ENCODE peak calls at places on chromosomes 7 and 10, in five cellular contexts. C is renal cortical epithelial cell; U is central memory CD4-positive, alpha-beta T cell; G is KBM-7; P is substantia nigra. B is an unnamed sample.

GRCh38 chr7:121369462-121369861 is 26.6 kb downstream of the FAM3C start:
- DNase-seq in U (no peak), P (no peak), C (peak; percentile 56), G (no peak), B (no peak)

GRCh38 chr10:74050653-74051052 is 52.7 kb downstream of the VCL start:
- DNase-seq in C (no peak), U (no peak), P (no peak), G (no peak), B (no peak)

GRCh38 chr10:49534670-49535381 is 4.1 kb downstream of the ERCC6 start:
- DNase-seq in G (no peak), P (no peak), U (no peak), C (peak; percentile 7), B (no peak)

GRCh38 chr10:116770281-116770680 is 27.9 kb upstream of the HSPA12A start:
- DNase-seq in P (no peak), C (no peak), G (no peak), U (no peak), B (no peak)

GRCh38 chr10:77505431-77506334 is 131.9 kb downstream of the KCNMA1 start:
- DNase-seq in P (no peak), G (no peak), U (no peak), C (peak; percentile 96), B (no peak)

GRCh38 chr7:25469669-25470068 is 241.4 kb upstream of the NPVF start:
- DNase-seq in U (no peak), P (no peak), G (no peak), C (no peak), B (no peak)

GRCh38 chr7:22821702-22822485 is 755 bp downstream of the TOMM7 start:
- DNase-seq in P (no peak), C (peak; percentile 11), U (peak; percentile 1), G (peak; percentile 35), B (no peak)

GRCh38 chr7:70668606-70669358 is 463.2 kb upstream of the GALNT17 start:
- DNase-seq in U (no peak), C (peak; percentile 2), P (no peak), G (no peak), B (no peak)

GRCh38 chr10:6423004-6423403 is 157.1 kb downstream of the PRKCQ start:
- DNase-seq in P (no peak), U (no peak), G (no peak), C (peak; percentile 54), B (no peak)

GRCh38 chr10:93921338-93921737 is 27.6 kb downstream of the SLC35G1 start:
- DNase-seq in P (no peak), U (no peak), C (no peak), G (no peak), B (peak; percentile 16)

GRCh38 chr10:112362833-112363232 is 11.1 kb upstream of the ACSL5 start:
- DNase-seq in C (peak; percentile 33), P (no peak), U (no peak), G (no peak), B (no peak)

GRCh38 chr7:121002-121401 is 71.4 kb upstream of the FAM20C start:
- DNase-seq in C (no peak), U (no peak), P (no peak), G (no peak), B (no peak)